ENCODE peak calls at places on chromosome 17, in four cellular contexts. W, Z, L and V are unnamed samples.

GRCh38 chr17:73089918-73090317 is 2.6 kb downstream of the SLC39A11 start:
- DNase-seq in W (no peak), Z (no peak), L (peak; percentile 16), V (no peak)

GRCh38 chr17:57496382-57496781 is 240.1 kb downstream of the MSI2 start:
- DNase-seq in W (no peak), L (no peak), Z (no peak), V (no peak)

GRCh38 chr17:3918372-3919122 is 2.3 kb upstream of the P2RX1 start:
- DNase-seq in Z (peak; percentile 72), L (no peak), W (no peak), V (no peak)

GRCh38 chr17:64240261-64240740 is 22.8 kb downstream of the TEX2 start:
- DNase-seq in Z (peak; percentile 47), L (no peak), W (no peak), V (peak; percentile 23)

GRCh38 chr17:63826468-63827001 is 696 bp upstream of the PSMC5 start:
- DNase-seq in Z (no peak), W (peak; percentile 42), L (no peak), V (peak; percentile 38)

GRCh38 chr17:71168083-71168741 is 952.6 kb upstream of the SOX9 start:
- DNase-seq in L (peak; percentile 66), Z (no peak), W (no peak), V (peak; percentile 10)

GRCh38 chr17:37239690-37240344 is 136.0 kb upstream of the C17orf78 start:
- DNase-seq in L (no peak), W (no peak), Z (no peak), V (peak; percentile 14)

GRCh38 chr17:72766761-72767356 is 325.6 kb downstream of the SLC39A11 start:
- DNase-seq in Z (no peak), W (no peak), L (no peak), V (no peak)

GRCh38 chr17:19647697-19648474 is 665 bp upstream of the ALDH3A2 start:
- DNase-seq in L (peak; percentile 72), Z (peak; percentile 83), W (peak; percentile 65), V (peak; percentile 73)

GRCh38 chr17:22409160-22409751 is 716.9 kb downstream of the KCNJ18 start:
- DNase-seq in W (no peak), Z (no peak), L (no peak), V (no peak)

GRCh38 chr17:78294776-78295175 is 63.3 kb downstream of the TMEM235 start:
- DNase-seq in W (no peak), Z (no peak), L (no peak), V (no peak)

GRCh38 chr17:81322271-81323082 is 27.4 kb upstream of the SLC38A10 start:
- DNase-seq in W (no peak), Z (no peak), L (peak; percentile 34), V (no peak)

GRCh38 chr17:45409659-45410076 is 23.0 kb downstream of the ARHGAP27 start:
- DNase-seq in L (no peak), W (no peak), Z (no peak), V (no peak)

DNA sequence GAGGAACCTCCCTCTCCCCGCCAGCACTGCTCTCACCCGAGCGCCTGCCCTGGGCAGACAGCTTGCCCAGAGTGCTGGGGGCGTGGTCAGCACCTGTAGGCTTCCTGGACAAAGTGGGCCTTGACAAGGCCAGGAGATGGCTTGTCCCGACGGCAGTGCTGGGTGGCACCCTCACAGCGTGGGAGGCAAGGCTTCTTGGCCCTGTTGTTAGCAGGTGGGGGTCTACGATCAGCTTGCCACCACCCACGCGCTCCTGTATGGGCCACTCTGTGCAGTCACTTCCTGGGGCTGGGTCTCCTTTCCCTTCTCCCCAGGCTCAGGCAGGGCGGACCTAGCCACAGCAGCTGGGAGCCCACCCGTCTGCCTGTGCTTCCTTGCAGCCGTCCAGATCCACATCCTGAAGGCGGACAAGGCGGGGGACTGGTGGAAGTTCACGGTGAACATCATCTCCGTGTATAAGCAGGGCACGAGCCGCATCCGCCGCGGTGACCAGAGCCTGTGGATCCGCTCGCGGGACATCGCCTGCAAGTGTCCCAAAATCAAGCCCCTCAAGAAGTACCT is 218.0 kb downstream of the NTN1 start:
- DNase-seq in W (peak; percentile 26), L (peak; percentile 31), Z (peak; percentile 47), V (no peak)
- H3K4me1 ChIP-seq in W (peaks cover 36% of the 10 kb centered on the region), L (peaks cover 27% of the 10 kb centered on the region), Z (peaks cover 40% of the 10 kb centered on the region), V (peaks cover 22% of the 10 kb centered on the region)

GRCh38 chr17:44077595-44077909 is 7.0 kb downstream of the G6PC3 start:
- DNase-seq in L (no peak), W (no peak), Z (no peak), V (no peak)
- H3K4me1 ChIP-seq in L (no peaks in the 10 kb centered on the region), W (no peaks in the 10 kb centered on the region), Z (peaks cover 5% of the 10 kb centered on the region), V (peaks cover 12% of the 10 kb centered on the region)

GRCh38 chr17:66357037-66357436 is 54.6 kb downstream of the PRKCA start:
- DNase-seq in L (no peak), Z (no peak), W (no peak), V (no peak)
- H3K4me1 ChIP-seq in L (no peaks in the 10 kb centered on the region), Z (no peaks in the 10 kb centered on the region), W (peaks cover 2% of the 10 kb centered on the region), V (peaks cover 10% of the 10 kb centered on the region)

GRCh38 chr17:41972571-41973411 is 6.2 kb downstream of the CNP start:
- DNase-seq in W (no peak), L (peak; percentile 88), Z (peak; percentile 63), V (no peak)
- H3K4me1 ChIP-seq in W (peaks cover 11% of the 10 kb centered on the region), L (peaks cover 67% of the 10 kb centered on the region), Z (peaks cover 28% of the 10 kb centered on the region), V (peaks cover 7% of the 10 kb centered on the region)

GRCh38 chr17:2018716-2019490 is 6.2 kb downstream of the RTN4RL1 start:
- DNase-seq in Z (no peak), L (no peak), W (no peak), V (no peak)
- H3K4me1 ChIP-seq in Z (peaks cover 15% of the 10 kb centered on the region), L (peaks cover 10% of the 10 kb centered on the region), W (peaks cover 6% of the 10 kb centered on the region), V (peaks cover 2% of the 10 kb centered on the region)